ENCODE peak calls at places on chromosomes 2 and 18, in nine cellular contexts. I is NCI-H1105; B is kidney tubule cell; S is suprapubic skin; V is Calu3; J is T1000; U is tibial artery; H is effector memory CD4-positive, alpha-beta T cell; Y is IMR-90. M is an unnamed sample.

GRCh38 chr18:29892960-29893558 is 1149.5 kb downstream of the DSC3 start:
- DNase-seq in I (no peak), B (no peak), S (no peak), V (no peak), J (no peak), U (no peak), H (no peak), Y (no peak), M (no peak)

GRCh38 chr2:231583982-231584381 is 8.7 kb upstream of the TEX44 start:
- DNase-seq in I (no peak), B (no peak), S (no peak), V (no peak), J (no peak), U (no peak), H (no peak), Y (no peak), M (no peak)

GRCh38 chr2:238401539-238401938 is 25.2 kb upstream of the ASB1 start:
- DNase-seq in I (no peak), B (no peak), S (no peak), V (no peak), J (no peak), U (no peak), H (no peak), Y (no peak), M (no peak)

GRCh38 chr2:60552096-60552850 is 1.2 kb downstream of the BCL11A start:
- DNase-seq in I (no peak), B (peak), S (no peak), V (no peak), J (no peak), U (no peak), H (no peak), Y (no peak), M (no peak)

GRCh38 chr2:30768708-30769580 is 38.3 kb downstream of the CAPN13 start:
- DNase-seq in I (no peak), B (no peak), S (peak), V (no peak), J (no peak), U (no peak), H (no peak), Y (no peak), M (no peak)

GRCh38 chr2:230929381-230930148 is 4.5 kb upstream of the GPR55 start:
- DNase-seq in I (no peak), B (no peak), S (peak), V (no peak), J (no peak), U (peak), H (no peak), Y (no peak), M (no peak)

GRCh38 chr2:109326306-109326705 is 197.3 kb downstream of the SH3RF3 start:
- DNase-seq in I (no peak), B (no peak), S (no peak), V (no peak), J (no peak), U (no peak), H (no peak), Y (no peak), M (no peak)

GRCh38 chr2:45072862-45073237 is 63.6 kb upstream of the SIX2 start:
- DNase-seq in I (no peak), B (peak), S (no peak), V (no peak), J (no peak), U (no peak), H (no peak), Y (no peak), M (no peak)

GRCh38 chr18:25181581-25181980 is 170.4 kb downstream of the ZNF521 start:
- DNase-seq in I (no peak), B (no peak), S (no peak), V (no peak), J (no peak), U (no peak), H (no peak), Y (no peak), M (no peak)

GRCh38 chr18:36284671-36285295 is 12.7 kb upstream of the FHOD3 start:
- DNase-seq in I (peak), B (peak), S (no peak), V (peak), J (peak), U (no peak), H (no peak), Y (peak), M (peak)

GRCh38 chr2:62347563-62348270 is 151.8 kb downstream of the B3GNT2 start:
- DNase-seq in I (no peak), B (no peak), S (no peak), V (no peak), J (no peak), U (no peak), H (no peak), Y (no peak), M (no peak)

GRCh38 chr2:16014802-16015201 is 74.5 kb downstream of the MYCN start:
- DNase-seq in I (no peak), B (no peak), S (no peak), V (no peak), J (no peak), U (no peak), H (no peak), Y (no peak), M (no peak)

GRCh38 chr2:105294046-105294445 is 35.5 kb downstream of the TGFBRAP1 start:
- DNase-seq in I (no peak), B (no peak), S (no peak), V (no peak), J (no peak), U (no peak), H (no peak), Y (no peak), M (no peak)

GRCh38 chr2:237253046-237253723 is 160.8 kb downstream of the COL6A3 start:
- DNase-seq in I (no peak), B (no peak), S (no peak), V (no peak), J (no peak), U (no peak), H (no peak), Y (no peak), M (no peak)

GRCh38 chr18:79575891-79576685 is 103.5 kb upstream of the CTDP1 start:
- DNase-seq in I (peak), B (peak), S (peak), V (no peak), J (no peak), U (peak), H (no peak), Y (peak), M (no peak)

GRCh38 chr2:9441556-9441955 is 18.1 kb downstream of the CPSF3 start:
- DNase-seq in I (no peak), B (no peak), S (no peak), V (no peak), J (no peak), U (no peak), H (no peak), Y (peak), M (no peak)

GRCh38 chr18:63763831-63764600 is 11.2 kb upstream of the SERPINB7 start:
- DNase-seq in I (no peak), B (no peak), S (no peak), V (no peak), J (no peak), U (no peak), H (no peak), Y (peak), M (no peak)

GRCh38 chr18:48229445-48230052 is 179.6 kb downstream of the ZBTB7C start:
- DNase-seq in I (peak), B (no peak), S (no peak), V (no peak), J (no peak), U (no peak), H (no peak), Y (no peak), M (no peak)

GRCh38 chr18:77100751-77101355 is 31.7 kb downstream of the MBP start:
- DNase-seq in I (no peak), B (peak), S (peak), V (no peak), J (no peak), U (no peak), H (peak), Y (no peak), M (no peak)

GRCh38 chr2:42770288-42771131 is 6.6 kb upstream of the OXER1 start:
- DNase-seq in I (no peak), B (peak), S (peak), V (peak), J (no peak), U (no peak), H (no peak), Y (peak), M (no peak)

GRCh38 chr2:136247204-136247990 is 129.4 kb upstream of the CXCR4 start:
- DNase-seq in I (no peak), B (peak), S (no peak), V (no peak), J (no peak), U (no peak), H (no peak), Y (no peak), M (no peak)

GRCh38 chr2:203551653-203552250 is 16.7 kb upstream of the RAPH1 start:
- DNase-seq in I (no peak), B (no peak), S (no peak), V (peak), J (no peak), U (no peak), H (no peak), Y (peak), M (no peak)

GRCh38 chr2:56026828-56027227 is 103.2 kb upstream of the EFEMP1 start:
- DNase-seq in I (no peak), B (no peak), S (no peak), V (no peak), J (no peak), U (no peak), H (no peak), Y (no peak), M (no peak)

GRCh38 chr2:238728322-238729260 is 119.3 kb upstream of the TWIST2 start:
- DNase-seq in I (no peak), B (no peak), S (no peak), V (no peak), J (peak), U (peak), H (no peak), Y (peak), M (no peak)

GRCh38 chr2:16196687-16197503 is 256.5 kb downstream of the MYCN start:
- DNase-seq in I (no peak), B (no peak), S (no peak), V (no peak), J (no peak), U (no peak), H (no peak), Y (no peak), M (no peak)